ENCODE peak calls at places on chromosomes 16 and 17, in ten cellular contexts. N, T, W, V, J, E, O, A, R and G are unnamed samples. For H3K36me3, the result is how much of the 10 kb centered on the place peaks cover.

GRCh38 chr17:46876926-46877325 is 25.5 kb downstream of the WNT9B start:
- DNase-seq in N (no peak), T (no peak), W (no peak), V (no peak), J (no peak), E (no peak), O (no peak), A (peak), R (no peak), G (no peak)

GRCh38 chr16:5024632-5025031 is 9.1 kb downstream of the NAGPA start:
- DNase-seq in N (peak), T (no peak), W (no peak), V (peak), J (peak), E (peak), O (no peak), A (peak), R (peak), G (peak)

GRCh38 chr17:44546711-44547606 is 10.3 kb upstream of the FZD2 start:
- DNase-seq in N (no peak), T (peak), W (peak), V (no peak), J (peak), E (no peak), O (peak), A (peak), R (no peak), G (peak)

GRCh38 chr16:1749152-1750117 is 21.9 kb downstream of the NME3 start:
- DNase-seq in N (no peak), T (peak), W (no peak), V (no peak), J (no peak), E (no peak), O (no peak), A (no peak), R (no peak), G (peak)

GRCh38 chr16:8892101-8892575 is 10.0 kb downstream of the LITAFD start:
- DNase-seq in N (no peak), T (no peak), W (no peak), V (no peak), J (no peak), E (no peak), O (no peak), A (no peak), R (no peak), G (no peak)

GRCh38 chr17:77854083-77854758 is 104.3 kb upstream of the TNRC6C start:
- DNase-seq in N (no peak), T (no peak), W (no peak), V (no peak), J (no peak), E (no peak), O (no peak), A (no peak), R (no peak), G (no peak)

GRCh38 chr17:74272731-74273201 is 1.3 kb upstream of the DNAI2 start:
- DNase-seq in N (no peak), T (no peak), W (no peak), V (no peak), J (no peak), E (no peak), O (no peak), A (no peak), R (no peak), G (no peak)

GRCh38 chr16:88783391-88784073 is 1.5 kb downstream of the PIEZO1 start:
- DNase-seq in N (no peak), T (peak), W (peak), V (no peak), J (peak), E (no peak), O (no peak), A (no peak), R (peak), G (peak)

GRCh38 chr17:80687819-80688218 is 143.2 kb downstream of the RPTOR start:
- DNase-seq in N (no peak), T (no peak), W (no peak), V (no peak), J (no peak), E (no peak), O (no peak), A (no peak), R (no peak), G (no peak)

GRCh38 chr16:20624205-20624604 is 48.0 kb upstream of the ACSM2B start:
- DNase-seq in N (no peak), T (no peak), W (no peak), V (no peak), J (no peak), E (no peak), O (no peak), A (no peak), R (no peak), G (no peak)

GRCh38 chr17:62995377-62995885 is 29.4 kb downstream of the TANC2 start:
- DNase-seq in N (peak), T (peak), W (peak), V (peak), J (peak), E (peak), O (peak), A (no peak), R (peak), G (peak)
- H3K4me2 ChIP-seq in N (no peak), T (no peak), W (no peak), V (no peak), J (peak), E (no peak), O (peak), A (no peak), R (no peak), G (no peak)

GRCh38 chr17:1343554-1343953 is 56.5 kb downstream of the YWHAE start:
- DNase-seq in N (no peak), T (no peak), W (no peak), V (no peak), J (no peak), E (no peak), O (no peak), A (no peak), R (no peak), G (no peak)
- H3K36me3 ChIP-seq in N (under half), T (under half), W (under half), V (under half), J (under half), E (under half), O (under half), A (under half), R (under half), G (under half)

GRCh38 chr17:49260922-49261291 is 30.3 kb upstream of the PHOSPHO1 start:
- DNase-seq in N (no peak), T (no peak), W (peak), V (no peak), J (no peak), E (no peak), O (no peak), A (no peak), R (no peak), G (no peak)
- H3K4me2 ChIP-seq in N (peak), T (peak), W (no peak), V (peak), J (peak), E (peak), O (peak), A (peak), R (peak), G (peak)

DNA sequence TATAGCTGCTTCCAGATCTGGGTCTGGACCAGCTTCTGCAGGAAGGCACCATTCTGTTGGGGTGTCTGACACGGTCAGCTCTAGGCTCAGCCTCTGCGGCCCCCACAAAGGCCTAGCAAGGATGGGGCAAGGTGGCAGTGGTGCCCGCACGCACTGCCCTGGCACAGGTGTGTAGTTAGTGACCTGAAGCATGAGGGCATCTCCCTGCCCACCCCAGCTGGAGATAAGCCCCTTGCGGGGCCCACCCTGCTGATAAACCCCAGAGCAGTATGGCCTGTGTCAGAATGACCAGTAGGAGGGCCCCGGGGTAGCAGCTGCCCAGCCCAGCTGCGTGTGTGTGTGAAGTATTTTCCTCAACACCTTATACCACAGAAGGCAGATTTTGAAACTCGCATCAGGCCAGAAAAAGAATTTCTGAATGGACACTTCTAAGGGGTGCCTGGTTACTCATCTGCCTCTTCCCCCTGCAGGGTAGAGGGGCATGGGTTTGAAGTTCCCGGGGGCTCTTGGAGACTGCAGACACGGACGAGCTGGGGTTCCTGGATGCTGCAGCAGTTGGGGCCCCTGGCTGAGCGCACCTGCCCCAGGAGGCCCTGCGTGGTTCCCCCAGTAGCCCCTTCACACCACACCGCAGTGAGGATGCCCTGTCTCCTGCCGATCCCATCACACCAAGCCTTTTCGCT is 4.6 kb downstream of the ARHGDIA start:
- DNase-seq in N (no peak), T (no peak), W (peak), V (no peak), J (no peak), E (no peak), O (no peak), A (no peak), R (no peak), G (peak)
- H3K36me3 ChIP-seq in N (under half), T (under half), W (half or more), V (under half), J (under half), E (under half), O (half or more), A (under half), R (under half), G (under half)

GRCh38 chr17:8189041-8189710 is 804 bp downstream of the BORCS6 start:
- DNase-seq in N (no peak), T (no peak), W (peak), V (peak), J (no peak), E (no peak), O (no peak), A (no peak), R (no peak), G (peak)

GRCh38 chr17:8192070-8192815 is 2.3 kb upstream of the BORCS6 start:
- DNase-seq in N (no peak), T (peak), W (peak), V (peak), J (peak), E (peak), O (peak), A (peak), R (peak), G (peak)

GRCh38 chr17:8189711-8190477 is at the start of gene BORCS6:
- DNase-seq in N (peak), T (peak), W (peak), V (peak), J (peak), E (peak), O (peak), A (peak), R (peak), G (peak)

GRCh38 chr17:8188408-8188839 is 1.6 kb downstream of the BORCS6 start:
- DNase-seq in N (no peak), T (no peak), W (no peak), V (peak), J (no peak), E (no peak), O (no peak), A (no peak), R (no peak), G (no peak)

DNA sequence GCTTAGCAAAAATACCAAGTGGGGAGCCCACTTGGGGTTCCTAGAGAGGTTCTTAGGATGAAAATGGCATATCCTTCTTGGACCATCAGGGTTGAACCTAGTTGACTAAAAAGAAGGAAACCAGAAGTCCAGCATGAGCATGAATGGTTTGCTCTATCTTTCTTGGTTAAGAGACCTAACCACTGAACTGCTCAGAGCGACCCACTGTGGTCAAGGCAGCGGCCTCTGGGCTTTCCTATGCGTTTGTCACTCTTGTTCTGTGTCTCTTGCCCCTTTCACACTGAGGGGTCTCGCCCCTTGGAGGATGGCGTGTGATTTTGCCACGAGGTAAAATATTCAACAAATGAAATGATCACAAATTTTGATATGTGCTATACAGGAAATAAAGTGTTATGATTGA is 526 bp upstream of the BORCS6 start:
- DNase-seq in N (no peak), T (no peak), W (no peak), V (no peak), J (no peak), E (no peak), O (no peak), A (no peak), R (no peak), G (no peak)
- H3K4me2 ChIP-seq in N (peak), T (peak), W (peak), V (peak), J (peak), E (peak), O (peak), A (peak), R (peak), G (peak)